ENCODE peak calls at places on chromosomes 13 and 19, in eight cellular contexts. J is SK-N-SH, G is GM23338, S is GM23248, U is hepatocyte, W is HCT116, O is PC-3, Z is MM.1S. C is an unnamed sample.
A peak's percentile ranks its signal among the peaks of the same experiment; 100 is the strongest.

GRCh38 chr13:101415358-101416174 is 742 bp downstream of the NALCN start:
- DNase-seq in J (no peak), G (peak; percentile 17), S (peak; percentile 10), U (no peak), W (no peak), O (no peak), Z (peak; percentile 84), C (no peak)

GRCh38 chr19:8149261-8150094 is at the start of gene FBN3:
- DNase-seq in J (peak; percentile 73), G (peak; percentile 79), S (no peak), U (peak; percentile 58), W (no peak), O (no peak), Z (no peak), C (no peak)

GRCh38 chr13:76725211-76725610 is 161.0 kb downstream of the KCTD12 start:
- DNase-seq in J (no peak), G (no peak), S (peak; percentile 68), U (no peak), W (no peak), O (no peak), Z (no peak), C (no peak)

GRCh38 chr19:48284891-48285290 is 15.0 kb downstream of the ZNF114 start:
- DNase-seq in J (no peak), G (no peak), S (no peak), U (no peak), W (no peak), O (no peak), Z (no peak), C (no peak)

GRCh38 chr13:112450567-112451240 is 74.5 kb downstream of the SPACA7 start:
- DNase-seq in J (no peak), G (no peak), S (no peak), U (no peak), W (no peak), O (no peak), Z (no peak), C (no peak)

GRCh38 chr13:41802684-41803554 is 158.0 kb downstream of the VWA8 start:
- DNase-seq in J (no peak), G (no peak), S (peak; percentile 87), U (no peak), W (no peak), O (peak; percentile 49), Z (no peak), C (no peak)

GRCh38 chr13:73069206-73069815 is 10.5 kb downstream of the KLF5 start:
- DNase-seq in J (no peak), G (no peak), S (no peak), U (no peak), W (no peak), O (peak; percentile 51), Z (no peak), C (no peak)

GRCh38 chr13:89925107-89925506 is 1422.4 kb upstream of the MIR17HG start:
- DNase-seq in J (peak; percentile 37), G (peak; percentile 72), S (peak; percentile 42), U (peak; percentile 31), W (peak; percentile 10), O (peak; percentile 53), Z (no peak), C (no peak)

GRCh38 chr19:17765069-17765618 is 13.9 kb downstream of the FCHO1 start:
- DNase-seq in J (no peak), G (no peak), S (no peak), U (no peak), W (no peak), O (peak; percentile 83), Z (no peak), C (no peak)

GRCh38 chr19:5803752-5804515 is 933 bp upstream of the NRTN start:
- DNase-seq in J (peak; percentile 99), G (peak; percentile 96), S (peak; percentile 89), U (peak; percentile 98), W (peak; percentile 78), O (peak; percentile 98), Z (peak; percentile 94), C (peak; percentile 93)

GRCh38 chr13:109576331-109576813 is 210.0 kb downstream of the IRS2 start:
- DNase-seq in J (no peak), G (no peak), S (no peak), U (peak; percentile 48), W (no peak), O (peak; percentile 60), Z (no peak), C (no peak)

DNA sequence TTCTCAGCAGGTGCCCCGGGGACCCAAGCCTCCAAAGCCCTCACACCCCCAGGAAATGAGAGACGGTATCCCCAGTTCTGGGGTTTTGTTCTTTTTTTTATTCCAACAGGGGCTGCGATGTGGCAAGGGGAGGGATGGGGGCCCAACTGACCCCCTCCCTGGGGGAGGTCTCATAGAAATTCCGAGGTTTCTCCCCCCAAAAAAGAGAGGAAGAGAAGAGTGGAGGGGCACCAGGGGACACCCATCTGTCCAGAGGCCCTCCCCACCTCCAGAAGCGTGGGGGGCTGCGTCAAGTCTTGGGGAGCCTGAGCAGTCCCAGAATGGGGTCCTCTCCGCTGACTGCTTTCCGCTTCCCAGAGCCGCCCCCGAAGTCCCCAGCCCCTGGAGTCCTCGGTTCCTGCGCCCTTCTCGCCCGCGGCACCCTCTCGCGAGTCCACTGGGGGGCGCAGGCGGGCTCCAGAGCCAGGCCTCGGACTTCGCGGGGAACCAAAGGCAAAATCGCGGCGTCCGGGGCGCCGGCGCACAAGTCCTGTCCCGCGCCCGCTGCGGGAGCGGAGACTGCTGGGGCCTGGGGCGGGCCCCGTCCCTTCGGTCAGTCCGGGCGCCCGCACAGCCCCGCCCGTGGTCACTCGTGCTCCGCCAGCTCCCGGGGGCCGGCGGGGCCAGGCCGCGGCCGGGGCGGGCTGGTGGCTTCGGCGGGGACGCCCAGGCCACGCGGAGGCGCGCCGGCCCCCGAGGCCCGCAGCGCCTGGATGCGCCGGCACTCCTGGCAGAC is 4.4 kb upstream of the ATP1A3 start:
- DNase-seq in J (peak; percentile 89), G (peak; percentile 94), S (peak; percentile 86), U (peak; percentile 61), W (peak; percentile 16), O (peak; percentile 38), Z (peak; percentile 45), C (peak; percentile 74)
- H3K4me3 ChIP-seq in J (peak overlapping the region; percentile 53), G (peak overlapping the region; percentile 58), S (peak overlapping the region; percentile 61), U (no peak overlapping the region), W (no peak overlapping the region), O (no peak overlapping the region), Z (no peak overlapping the region), C (peak overlapping the region; percentile 59)

GRCh38 chr13:44622259-44622658 is 46.1 kb upstream of the TSC22D1 start:
- DNase-seq in J (no peak), G (no peak), S (peak; percentile 30), U (no peak), W (no peak), O (no peak), Z (no peak), C (no peak)

GRCh38 chr13:44620057-44620456 is 43.9 kb upstream of the TSC22D1 start:
- DNase-seq in J (no peak), G (no peak), S (peak; percentile 70), U (peak; percentile 44), W (no peak), O (peak; percentile 16), Z (no peak), C (no peak)

GRCh38 chr13:44619651-44620050 is 43.5 kb upstream of the TSC22D1 start:
- DNase-seq in J (no peak), G (no peak), S (no peak), U (no peak), W (no peak), O (no peak), Z (no peak), C (no peak)

GRCh38 chr13:44617648-44618047 is 41.5 kb upstream of the TSC22D1 start:
- DNase-seq in J (no peak), G (peak; percentile 14), S (no peak), U (no peak), W (no peak), O (no peak), Z (no peak), C (no peak)

GRCh38 chr13:44618326-44618725 is 42.2 kb upstream of the TSC22D1 start:
- DNase-seq in J (no peak), G (no peak), S (no peak), U (no peak), W (no peak), O (no peak), Z (no peak), C (no peak)
- H3K9me2 ChIP-seq in J (no peaks in the 10 kb centered on the region), G (no peaks in the 10 kb centered on the region), S (no peaks in the 10 kb centered on the region), U (no peaks in the 10 kb centered on the region), W (no peaks in the 10 kb centered on the region), O (no peaks in the 10 kb centered on the region), Z (no peaks in the 10 kb centered on the region), C (no peaks in the 10 kb centered on the region)

GRCh38 chr13:29909975-29910674 is 59.7 kb upstream of the UBL3 start:
- DNase-seq in J (no peak), G (no peak), S (peak; percentile 96), U (no peak), W (no peak), O (peak; percentile 63), Z (no peak), C (no peak)

GRCh38 chr13:29911781-29912478 is 61.5 kb upstream of the UBL3 start:
- DNase-seq in J (no peak), G (no peak), S (no peak), U (no peak), W (no peak), O (no peak), Z (no peak), C (no peak)

GRCh38 chr13:29917573-29918091 is 67.2 kb upstream of the UBL3 start:
- DNase-seq in J (no peak), G (no peak), S (peak; percentile 46), U (no peak), W (no peak), O (no peak), Z (no peak), C (no peak)

GRCh38 chr13:29918845-29919244 is 68.4 kb upstream of the UBL3 start:
- DNase-seq in J (no peak), G (no peak), S (peak; percentile 94), U (no peak), W (no peak), O (peak; percentile 95), Z (no peak), C (no peak)

GRCh38 chr13:29914591-29914990 is 64.2 kb upstream of the UBL3 start:
- DNase-seq in J (no peak), G (no peak), S (no peak), U (no peak), W (no peak), O (no peak), Z (no peak), C (no peak)
- TF ChIP-seq EZH2phosphoT487 in J (no peak), G (no peak), S (no peak), U (no peak), W (no peak), O (no peak), Z (no peak), C (no peak)

GRCh38 chr19:1860821-1861598 is 2.4 kb downstream of the KLF16 start:
- DNase-seq in J (no peak), G (no peak), S (no peak), U (no peak), W (no peak), O (no peak), Z (no peak), C (no peak)

GRCh38 chr19:1861599-1862031 is 1.8 kb downstream of the KLF16 start:
- DNase-seq in J (no peak), G (no peak), S (peak; percentile 71), U (no peak), W (no peak), O (no peak), Z (no peak), C (no peak)

GRCh38 chr19:1858412-1859081 is 4.8 kb downstream of the KLF16 start:
- DNase-seq in J (no peak), G (no peak), S (no peak), U (no peak), W (no peak), O (no peak), Z (no peak), C (no peak)

GRCh38 chr19:1859319-1859718 is 4.1 kb downstream of the KLF16 start:
- DNase-seq in J (no peak), G (no peak), S (no peak), U (no peak), W (no peak), O (no peak), Z (no peak), C (no peak)

GRCh38 chr19:1860133-1860775 is 3.1 kb downstream of the KLF16 start:
- DNase-seq in J (peak; percentile 76), G (peak; percentile 73), S (peak; percentile 96), U (peak; percentile 94), W (no peak), O (no peak), Z (no peak), C (peak; percentile 62)
- H3K4me3 ChIP-seq in J (peak overlapping the region; percentile 81), G (peak overlapping the region; percentile 94), S (peak overlapping the region; percentile 91), U (no peak overlapping the region), W (no peak overlapping the region), O (peak overlapping the region; percentile 94), Z (no peak overlapping the region), C (peak overlapping the region; percentile 97)